ENCODE peak calls at places on chromosomes 12 and 14, in five cellular contexts. One of them, this sample, is unnamed.
A peak's percentile ranks its signal among the peaks of the same experiment; 100 is the strongest.

GRCh38 chr12:76765598-76765997 is 1.7 kb downstream of the ZDHHC17 start:
- DNase-seq in fibroblast of mammary gland: no peak
- DNase-seq in epithelial cell of esophagus: no peak
- DNase-seq in IMR-90: no peak
- DNase-seq in mucosa of descending colon: no peak
- DNase-seq in this sample: no peak

GRCh38 chr12:127987199-127987901 is 279.6 kb upstream of the TMEM132C start:
- DNase-seq in fibroblast of mammary gland: no peak
- DNase-seq in epithelial cell of esophagus: no peak
- DNase-seq in IMR-90: no peak
- DNase-seq in mucosa of descending colon: no peak
- DNase-seq in this sample: no peak

GRCh38 chr12:127381043-127381668 is 885.8 kb upstream of the TMEM132C start:
- DNase-seq in fibroblast of mammary gland: peak; percentile 23
- DNase-seq in epithelial cell of esophagus: peak; percentile 36
- DNase-seq in IMR-90: no peak
- DNase-seq in mucosa of descending colon: no peak
- DNase-seq in this sample: peak; percentile 9

GRCh38 chr14:82776958-82777357 is 1243.3 kb upstream of the SEL1L start:
- DNase-seq in fibroblast of mammary gland: no peak
- DNase-seq in epithelial cell of esophagus: peak; percentile 58
- DNase-seq in IMR-90: no peak
- DNase-seq in mucosa of descending colon: no peak
- DNase-seq in this sample: no peak

GRCh38 chr14:34496679-34497513 is 34.9 kb upstream of the SPTSSA start:
- DNase-seq in fibroblast of mammary gland: peak; percentile 100
- DNase-seq in epithelial cell of esophagus: peak; percentile 98
- DNase-seq in IMR-90: peak; percentile 100
- DNase-seq in mucosa of descending colon: peak; percentile 71
- DNase-seq in this sample: peak; percentile 100

GRCh38 chr12:67633708-67634107 is 14.8 kb upstream of the DYRK2 start:
- DNase-seq in fibroblast of mammary gland: no peak
- DNase-seq in epithelial cell of esophagus: no peak
- DNase-seq in IMR-90: no peak
- DNase-seq in mucosa of descending colon: no peak
- DNase-seq in this sample: no peak

GRCh38 chr12:26277511-26278246 is 82.3 kb downstream of the SSPN start:
- DNase-seq in fibroblast of mammary gland: peak; percentile 65
- DNase-seq in epithelial cell of esophagus: no peak
- DNase-seq in IMR-90: no peak
- DNase-seq in mucosa of descending colon: no peak
- DNase-seq in this sample: no peak

GRCh38 chr12:85951823-85952222 is 77.7 kb downstream of the NTS start:
- DNase-seq in fibroblast of mammary gland: peak; percentile 15
- DNase-seq in epithelial cell of esophagus: peak; percentile 36
- DNase-seq in IMR-90: peak; percentile 5
- DNase-seq in mucosa of descending colon: no peak
- DNase-seq in this sample: peak; percentile 19

GRCh38 chr12:120984351-120984898 is 6.1 kb downstream of the HNF1A start:
- DNase-seq in fibroblast of mammary gland: no peak
- DNase-seq in epithelial cell of esophagus: no peak
- DNase-seq in IMR-90: no peak
- DNase-seq in mucosa of descending colon: peak; percentile 75
- DNase-seq in this sample: no peak

GRCh38 chr14:72847721-72848120 is 46.2 kb downstream of the DPF3 start:
- DNase-seq in fibroblast of mammary gland: no peak
- DNase-seq in epithelial cell of esophagus: peak; percentile 26
- DNase-seq in IMR-90: no peak
- DNase-seq in mucosa of descending colon: no peak
- DNase-seq in this sample: no peak

GRCh38 chr14:89992273-89992672 is 36.5 kb downstream of the TDP1 start:
- DNase-seq in fibroblast of mammary gland: no peak
- DNase-seq in epithelial cell of esophagus: no peak
- DNase-seq in IMR-90: no peak
- DNase-seq in mucosa of descending colon: no peak
- DNase-seq in this sample: no peak

GRCh38 chr12:102958073-102958829 is 777 bp downstream of the ASCL1 start:
- DNase-seq in fibroblast of mammary gland: peak; percentile 22
- DNase-seq in epithelial cell of esophagus: peak; percentile 40
- DNase-seq in IMR-90: peak; percentile 19
- DNase-seq in mucosa of descending colon: no peak
- DNase-seq in this sample: peak; percentile 33

DNA sequence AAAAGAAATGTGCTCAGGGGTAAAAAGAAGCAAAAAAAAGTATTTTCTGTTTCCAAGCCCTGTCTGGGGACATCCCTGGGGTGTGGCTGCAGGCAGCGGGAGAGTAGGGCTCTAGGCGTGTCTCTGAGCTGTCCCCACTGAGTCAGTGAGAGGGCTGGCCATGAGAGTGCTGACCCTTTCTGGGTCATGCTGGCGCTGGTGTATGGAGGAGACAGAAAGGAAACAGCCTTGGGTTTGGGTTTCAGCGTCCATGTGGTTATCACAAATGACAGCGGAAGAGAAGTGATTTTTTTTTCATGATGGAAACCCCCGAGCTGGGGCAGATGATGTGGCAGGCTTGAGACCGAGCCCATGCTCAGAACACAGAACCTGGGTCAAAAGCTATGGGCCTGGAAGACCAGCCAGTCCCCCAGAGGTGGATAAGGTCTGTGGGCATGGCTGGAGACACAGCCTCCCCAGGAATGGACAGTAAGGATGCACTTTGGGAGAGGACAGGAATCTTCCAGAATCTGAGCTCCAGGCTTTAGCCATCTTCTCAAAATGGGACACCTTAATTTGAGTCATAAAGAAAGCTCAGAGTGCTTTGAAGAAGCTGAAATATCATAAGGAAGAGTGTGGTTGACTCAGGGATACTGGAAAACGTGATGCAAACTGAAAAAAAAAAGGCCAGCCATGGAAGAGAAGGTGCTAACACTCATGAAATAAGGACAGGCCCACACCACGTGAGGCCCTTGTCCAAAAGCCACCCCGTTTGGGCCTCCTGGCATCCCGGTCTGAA is 36.2 kb downstream of the SYNE3 start:
- DNase-seq in fibroblast of mammary gland: peak; percentile 93
- DNase-seq in epithelial cell of esophagus: no peak
- DNase-seq in IMR-90: peak; percentile 31
- DNase-seq in mucosa of descending colon: peak; percentile 71
- DNase-seq in this sample: peak; percentile 57
- H3K4me3 ChIP-seq in fibroblast of mammary gland: no peak overlapping the region
- H3K4me3 ChIP-seq in epithelial cell of esophagus: no peak overlapping the region
- H3K4me3 ChIP-seq in IMR-90: no peak overlapping the region
- H3K4me3 ChIP-seq in mucosa of descending colon: no peak overlapping the region
- H3K4me3 ChIP-seq in this sample: no peak overlapping the region

GRCh38 chr12:57127101-57127709 is 1.1 kb upstream of the LRP1 start:
- DNase-seq in fibroblast of mammary gland: no peak
- DNase-seq in epithelial cell of esophagus: peak; percentile 57
- DNase-seq in IMR-90: no peak
- DNase-seq in mucosa of descending colon: peak; percentile 89
- DNase-seq in this sample: no peak

GRCh38 chr12:57126061-57126460 is 2.2 kb upstream of the LRP1 start:
- DNase-seq in fibroblast of mammary gland: no peak
- DNase-seq in epithelial cell of esophagus: no peak
- DNase-seq in IMR-90: no peak
- DNase-seq in mucosa of descending colon: no peak
- DNase-seq in this sample: no peak

GRCh38 chr12:57127710-57128518 is at the start of gene LRP1:
- DNase-seq in fibroblast of mammary gland: peak; percentile 84
- DNase-seq in epithelial cell of esophagus: peak; percentile 84
- DNase-seq in IMR-90: peak; percentile 82
- DNase-seq in mucosa of descending colon: peak; percentile 86
- DNase-seq in this sample: peak; percentile 92

GRCh38 chr12:57128519-57129247 is 400 bp downstream of the LRP1 start:
- DNase-seq in fibroblast of mammary gland: no peak
- DNase-seq in epithelial cell of esophagus: no peak
- DNase-seq in IMR-90: no peak
- DNase-seq in mucosa of descending colon: no peak
- DNase-seq in this sample: no peak

GRCh38 chr12:57126561-57126960 is 1.7 kb upstream of the LRP1 start:
- DNase-seq in fibroblast of mammary gland: no peak
- DNase-seq in epithelial cell of esophagus: no peak
- DNase-seq in IMR-90: no peak
- DNase-seq in mucosa of descending colon: no peak
- DNase-seq in this sample: no peak
- H3K4me3 ChIP-seq in fibroblast of mammary gland: no peak overlapping the region
- H3K4me3 ChIP-seq in epithelial cell of esophagus: no peak overlapping the region
- H3K4me3 ChIP-seq in IMR-90: no peak overlapping the region
- H3K4me3 ChIP-seq in mucosa of descending colon: no peak overlapping the region
- H3K4me3 ChIP-seq in this sample: no peak overlapping the region

DNA sequence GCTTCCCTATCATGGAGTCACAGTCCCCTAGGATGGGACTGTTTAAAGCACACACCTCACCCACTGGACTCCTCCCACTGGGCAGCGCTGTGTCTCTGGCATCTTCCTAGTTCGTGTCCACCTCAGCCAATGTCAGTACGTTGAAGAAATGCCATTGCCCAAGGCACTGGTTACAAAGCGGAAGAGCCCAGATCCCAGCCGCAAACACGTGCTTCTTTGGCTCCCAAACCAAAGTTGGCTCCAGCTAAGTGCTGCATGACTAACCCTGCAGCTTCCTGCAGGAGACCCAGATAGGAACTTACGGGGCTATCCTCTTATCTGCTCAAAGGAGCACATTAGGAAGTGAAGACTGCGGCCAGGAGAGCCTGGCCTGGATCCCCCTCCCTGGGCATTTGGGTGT is 9.3 kb downstream of the SYNE3 start:
- DNase-seq in fibroblast of mammary gland: peak; percentile 97
- DNase-seq in epithelial cell of esophagus: peak; percentile 97
- DNase-seq in IMR-90: peak; percentile 94
- DNase-seq in mucosa of descending colon: no peak
- DNase-seq in this sample: peak; percentile 96
- H3K4me3 ChIP-seq in fibroblast of mammary gland: no peak overlapping the region
- H3K4me3 ChIP-seq in epithelial cell of esophagus: no peak overlapping the region
- H3K4me3 ChIP-seq in IMR-90: no peak overlapping the region
- H3K4me3 ChIP-seq in mucosa of descending colon: no peak overlapping the region
- H3K4me3 ChIP-seq in this sample: no peak overlapping the region

DNA sequence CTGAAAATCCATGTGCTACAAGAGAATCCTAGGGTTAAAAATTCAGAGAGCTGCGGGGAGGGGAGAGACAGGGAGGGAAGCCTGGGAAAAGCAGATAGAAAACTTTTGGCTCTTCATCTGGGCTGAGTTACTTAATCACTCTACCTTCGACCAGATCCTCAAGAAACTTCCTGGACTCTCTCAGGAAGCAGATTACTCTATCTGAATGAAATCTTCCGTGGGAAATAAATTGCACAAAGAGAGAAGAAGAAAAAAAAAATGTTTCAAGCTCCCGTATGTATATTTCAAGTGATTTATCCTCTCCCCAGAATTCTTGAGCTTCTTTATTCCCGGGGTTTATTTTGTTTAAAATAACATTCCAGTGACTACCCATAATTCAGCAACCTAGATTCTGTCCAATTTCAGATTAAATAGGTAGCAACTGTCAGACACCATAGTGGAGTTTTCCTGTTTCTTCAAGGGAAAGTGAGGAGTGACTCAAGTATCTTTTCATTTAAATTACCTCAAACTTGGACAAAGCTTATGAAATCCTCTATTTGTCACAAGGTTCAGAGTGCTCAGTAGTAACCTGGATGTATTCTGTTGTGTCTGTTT is 163.7 kb downstream of the MYRFL start:
- DNase-seq in fibroblast of mammary gland: peak; percentile 74
- DNase-seq in epithelial cell of esophagus: peak; percentile 51
- DNase-seq in IMR-90: peak; percentile 65
- DNase-seq in mucosa of descending colon: no peak
- DNase-seq in this sample: peak; percentile 83
- H3K4me3 ChIP-seq in fibroblast of mammary gland: peak overlapping the region; percentile 24
- H3K4me3 ChIP-seq in epithelial cell of esophagus: no peak overlapping the region
- H3K4me3 ChIP-seq in IMR-90: peak overlapping the region; percentile 13
- H3K4me3 ChIP-seq in mucosa of descending colon: no peak overlapping the region
- H3K4me3 ChIP-seq in this sample: no peak overlapping the region

GRCh38 chr12:117820216-117820907 is 148.4 kb downstream of the KSR2 start:
- DNase-seq in fibroblast of mammary gland: no peak
- DNase-seq in epithelial cell of esophagus: no peak
- DNase-seq in IMR-90: no peak
- DNase-seq in mucosa of descending colon: no peak
- DNase-seq in this sample: no peak

GRCh38 chr12:117821480-117822175 is 147.2 kb downstream of the KSR2 start:
- DNase-seq in fibroblast of mammary gland: no peak
- DNase-seq in epithelial cell of esophagus: no peak
- DNase-seq in IMR-90: no peak
- DNase-seq in mucosa of descending colon: no peak
- DNase-seq in this sample: no peak

GRCh38 chr12:117819160-117819559 is 149.6 kb downstream of the KSR2 start:
- DNase-seq in fibroblast of mammary gland: no peak
- DNase-seq in epithelial cell of esophagus: no peak
- DNase-seq in IMR-90: no peak
- DNase-seq in mucosa of descending colon: no peak
- DNase-seq in this sample: no peak

DNA sequence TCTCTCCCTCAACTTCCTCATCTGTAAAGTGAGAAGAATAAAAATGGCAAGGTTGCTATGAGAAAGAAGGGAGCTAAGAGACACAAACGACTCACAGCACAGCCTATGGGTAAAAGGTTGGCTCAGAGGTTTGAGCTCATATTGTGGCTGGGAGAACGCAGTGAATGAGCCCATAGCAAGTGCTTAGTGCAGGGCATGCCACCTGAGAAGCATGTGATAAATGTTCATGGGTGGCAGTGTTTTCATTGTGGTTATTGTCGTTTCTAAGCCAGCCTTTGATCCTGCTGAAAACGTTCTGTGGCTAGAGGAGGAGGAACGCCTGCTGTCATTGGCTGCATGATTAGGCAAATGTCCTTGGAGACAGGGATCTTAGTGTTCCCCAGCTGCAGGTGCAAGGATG is 150.4 kb downstream of the KSR2 start:
- DNase-seq in fibroblast of mammary gland: no peak
- DNase-seq in epithelial cell of esophagus: no peak
- DNase-seq in IMR-90: no peak
- DNase-seq in mucosa of descending colon: no peak
- DNase-seq in this sample: no peak
- H3K4me3 ChIP-seq in fibroblast of mammary gland: no peak overlapping the region
- H3K4me3 ChIP-seq in epithelial cell of esophagus: no peak overlapping the region
- H3K4me3 ChIP-seq in IMR-90: no peak overlapping the region
- H3K4me3 ChIP-seq in mucosa of descending colon: no peak overlapping the region
- H3K4me3 ChIP-seq in this sample: no peak overlapping the region

This sample was measured in cardiac fibroblast.